ENCODE peak calls at places on chromosomes 13 and 19, in seven cellular contexts. One of them, this sample, is unnamed.

GRCh38 chr13:69556540-69557196 is 551.0 kb upstream of the ATXN8OS start:
- DNase-seq in fibroblast of villous mesenchyme: no peak
- DNase-seq in RPMI8226: no peak
- DNase-seq in stimulated activated naive CD4-positive, alpha-beta T cell: no peak
- DNase-seq in CD4-positive, alpha-beta T cell: no peak
- DNase-seq in NCI-H1436: no peak
- DNase-seq in neuronal stem cell: no peak
- DNase-seq in this sample: no peak

GRCh38 chr13:27171244-27171829 is at the start of gene USP12:
- DNase-seq in neuronal stem cell: no peak
- DNase-seq in fibroblast of villous mesenchyme: peak
- DNase-seq in CD4-positive, alpha-beta T cell: no peak
- DNase-seq in NCI-H1436: peak
- DNase-seq in RPMI8226: peak
- DNase-seq in stimulated activated naive CD4-positive, alpha-beta T cell: peak
- DNase-seq in this sample: no peak

GRCh38 chr19:35240322-35240721 is 8.5 kb upstream of the LSR start:
- DNase-seq in CD4-positive, alpha-beta T cell: peak
- DNase-seq in RPMI8226: no peak
- DNase-seq in stimulated activated naive CD4-positive, alpha-beta T cell: no peak
- DNase-seq in fibroblast of villous mesenchyme: no peak
- DNase-seq in NCI-H1436: no peak
- DNase-seq in neuronal stem cell: no peak
- DNase-seq in this sample: no peak

GRCh38 chr13:50387124-50387581 is 371.9 kb downstream of the KCNRG start:
- DNase-seq in CD4-positive, alpha-beta T cell: peak
- DNase-seq in fibroblast of villous mesenchyme: no peak
- DNase-seq in stimulated activated naive CD4-positive, alpha-beta T cell: no peak
- DNase-seq in neuronal stem cell: peak
- DNase-seq in RPMI8226: peak
- DNase-seq in NCI-H1436: peak
- DNase-seq in this sample: peak

GRCh38 chr19:57850553-57851017 is 926 bp downstream of the ZNF587 start:
- DNase-seq in neuronal stem cell: peak
- DNase-seq in stimulated activated naive CD4-positive, alpha-beta T cell: no peak
- DNase-seq in CD4-positive, alpha-beta T cell: no peak
- DNase-seq in NCI-H1436: no peak
- DNase-seq in fibroblast of villous mesenchyme: peak
- DNase-seq in RPMI8226: no peak
- DNase-seq in this sample: no peak

GRCh38 chr19:31096930-31097329 is 252.3 kb downstream of the TSHZ3 start:
- DNase-seq in CD4-positive, alpha-beta T cell: no peak
- DNase-seq in stimulated activated naive CD4-positive, alpha-beta T cell: no peak
- DNase-seq in NCI-H1436: no peak
- DNase-seq in fibroblast of villous mesenchyme: no peak
- DNase-seq in RPMI8226: no peak
- DNase-seq in neuronal stem cell: no peak
- DNase-seq in this sample: no peak

GRCh38 chr19:49689133-49690072 is at the start of gene ADM5:
- DNase-seq in RPMI8226: no peak
- DNase-seq in stimulated activated naive CD4-positive, alpha-beta T cell: no peak
- DNase-seq in neuronal stem cell: no peak
- DNase-seq in CD4-positive, alpha-beta T cell: peak
- DNase-seq in NCI-H1436: peak
- DNase-seq in fibroblast of villous mesenchyme: peak
- DNase-seq in this sample: peak

GRCh38 chr13:26340812-26341211 is 86.9 kb downstream of the CDK8 start:
- DNase-seq in RPMI8226: no peak
- DNase-seq in NCI-H1436: no peak
- DNase-seq in fibroblast of villous mesenchyme: no peak
- DNase-seq in neuronal stem cell: no peak
- DNase-seq in CD4-positive, alpha-beta T cell: no peak
- DNase-seq in stimulated activated naive CD4-positive, alpha-beta T cell: no peak
- DNase-seq in this sample: no peak

GRCh38 chr13:98843482-98843877 is 91.0 kb upstream of the SLC15A1 start:
- DNase-seq in neuronal stem cell: no peak
- DNase-seq in stimulated activated naive CD4-positive, alpha-beta T cell: no peak
- DNase-seq in CD4-positive, alpha-beta T cell: no peak
- DNase-seq in RPMI8226: no peak
- DNase-seq in NCI-H1436: no peak
- DNase-seq in fibroblast of villous mesenchyme: no peak
- DNase-seq in this sample: no peak

GRCh38 chr13:26254583-26255102 is 714 bp downstream of the CDK8 start:
- DNase-seq in CD4-positive, alpha-beta T cell: peak
- DNase-seq in NCI-H1436: no peak
- DNase-seq in neuronal stem cell: no peak
- DNase-seq in stimulated activated naive CD4-positive, alpha-beta T cell: peak
- DNase-seq in fibroblast of villous mesenchyme: peak
- DNase-seq in RPMI8226: peak
- DNase-seq in this sample: peak

GRCh38 chr19:16660763-16661479 is at the start of gene TMEM38A:
- DNase-seq in stimulated activated naive CD4-positive, alpha-beta T cell: peak
- DNase-seq in RPMI8226: peak
- DNase-seq in neuronal stem cell: peak
- DNase-seq in NCI-H1436: peak
- DNase-seq in CD4-positive, alpha-beta T cell: no peak
- DNase-seq in fibroblast of villous mesenchyme: no peak
- DNase-seq in this sample: peak

GRCh38 chr13:28707629-28708427 is 10.9 kb downstream of the SLC46A3 start:
- DNase-seq in fibroblast of villous mesenchyme: peak
- DNase-seq in NCI-H1436: no peak
- DNase-seq in neuronal stem cell: no peak
- DNase-seq in RPMI8226: peak
- DNase-seq in CD4-positive, alpha-beta T cell: no peak
- DNase-seq in stimulated activated naive CD4-positive, alpha-beta T cell: no peak
- DNase-seq in this sample: no peak

GRCh38 chr13:20331949-20332348 is 99.8 kb upstream of the GJB6 start:
- DNase-seq in RPMI8226: no peak
- DNase-seq in neuronal stem cell: no peak
- DNase-seq in stimulated activated naive CD4-positive, alpha-beta T cell: no peak
- DNase-seq in NCI-H1436: no peak
- DNase-seq in fibroblast of villous mesenchyme: no peak
- DNase-seq in CD4-positive, alpha-beta T cell: no peak
- DNase-seq in this sample: no peak

GRCh38 chr13:91153372-91153771 is 194.1 kb upstream of the MIR17HG start:
- DNase-seq in fibroblast of villous mesenchyme: no peak
- DNase-seq in CD4-positive, alpha-beta T cell: no peak
- DNase-seq in NCI-H1436: no peak
- DNase-seq in stimulated activated naive CD4-positive, alpha-beta T cell: no peak
- DNase-seq in RPMI8226: no peak
- DNase-seq in neuronal stem cell: no peak
- DNase-seq in this sample: no peak

GRCh38 chr13:74573654-74574053 is 439.4 kb upstream of the KLF12 start:
- DNase-seq in fibroblast of villous mesenchyme: no peak
- DNase-seq in RPMI8226: no peak
- DNase-seq in CD4-positive, alpha-beta T cell: no peak
- DNase-seq in stimulated activated naive CD4-positive, alpha-beta T cell: no peak
- DNase-seq in NCI-H1436: no peak
- DNase-seq in neuronal stem cell: no peak
- DNase-seq in this sample: peak

GRCh38 chr19:1159864-1160595 is 14.0 kb downstream of the SBNO2 start:
- DNase-seq in RPMI8226: no peak
- DNase-seq in fibroblast of villous mesenchyme: no peak
- DNase-seq in NCI-H1436: no peak
- DNase-seq in stimulated activated naive CD4-positive, alpha-beta T cell: no peak
- DNase-seq in CD4-positive, alpha-beta T cell: no peak
- DNase-seq in neuronal stem cell: no peak
- DNase-seq in this sample: no peak

GRCh38 chr19:7870571-7871279 is 3.5 kb downstream of the PRR36 start:
- DNase-seq in neuronal stem cell: peak
- DNase-seq in stimulated activated naive CD4-positive, alpha-beta T cell: peak
- DNase-seq in NCI-H1436: peak
- DNase-seq in RPMI8226: peak
- DNase-seq in CD4-positive, alpha-beta T cell: no peak
- DNase-seq in fibroblast of villous mesenchyme: peak
- DNase-seq in this sample: no peak

GRCh38 chr19:21434967-21435544 is 38.1 kb downstream of the ZNF493 start:
- DNase-seq in fibroblast of villous mesenchyme: no peak
- DNase-seq in neuronal stem cell: no peak
- DNase-seq in RPMI8226: no peak
- DNase-seq in NCI-H1436: no peak
- DNase-seq in stimulated activated naive CD4-positive, alpha-beta T cell: no peak
- DNase-seq in CD4-positive, alpha-beta T cell: no peak
- DNase-seq in this sample: no peak

GRCh38 chr13:112722433-112723250 is 32.8 kb downstream of the ATP11A start:
- DNase-seq in stimulated activated naive CD4-positive, alpha-beta T cell: no peak
- DNase-seq in RPMI8226: no peak
- DNase-seq in fibroblast of villous mesenchyme: peak
- DNase-seq in NCI-H1436: no peak
- DNase-seq in CD4-positive, alpha-beta T cell: no peak
- DNase-seq in neuronal stem cell: no peak
- DNase-seq in this sample: no peak

GRCh38 chr19:24101459-24102122 is 14.6 kb downstream of the ZNF254 start:
- DNase-seq in RPMI8226: no peak
- DNase-seq in CD4-positive, alpha-beta T cell: no peak
- DNase-seq in fibroblast of villous mesenchyme: no peak
- DNase-seq in NCI-H1436: no peak
- DNase-seq in stimulated activated naive CD4-positive, alpha-beta T cell: no peak
- DNase-seq in neuronal stem cell: no peak
- DNase-seq in this sample: no peak

GRCh38 chr19:49272204-49272603 is 52.8 kb downstream of the SLC6A16 start:
- DNase-seq in stimulated activated naive CD4-positive, alpha-beta T cell: no peak
- DNase-seq in neuronal stem cell: no peak
- DNase-seq in NCI-H1436: no peak
- DNase-seq in fibroblast of villous mesenchyme: peak
- DNase-seq in CD4-positive, alpha-beta T cell: no peak
- DNase-seq in RPMI8226: no peak
- DNase-seq in this sample: no peak

GRCh38 chr19:46015080-46015960 is 7.5 kb downstream of the PGLYRP1 start:
- DNase-seq in neuronal stem cell: peak
- DNase-seq in CD4-positive, alpha-beta T cell: peak
- DNase-seq in stimulated activated naive CD4-positive, alpha-beta T cell: peak
- DNase-seq in fibroblast of villous mesenchyme: peak
- DNase-seq in NCI-H1436: peak
- DNase-seq in RPMI8226: no peak
- DNase-seq in this sample: peak

GRCh38 chr13:111899714-111900389 is 167.1 kb upstream of the SOX1 start:
- DNase-seq in fibroblast of villous mesenchyme: no peak
- DNase-seq in stimulated activated naive CD4-positive, alpha-beta T cell: no peak
- DNase-seq in neuronal stem cell: no peak
- DNase-seq in CD4-positive, alpha-beta T cell: no peak
- DNase-seq in RPMI8226: no peak
- DNase-seq in NCI-H1436: no peak
- DNase-seq in this sample: no peak

GRCh38 chr13:85520445-85520844 is 278.8 kb downstream of the SLITRK6 start:
- DNase-seq in stimulated activated naive CD4-positive, alpha-beta T cell: no peak
- DNase-seq in fibroblast of villous mesenchyme: no peak
- DNase-seq in neuronal stem cell: no peak
- DNase-seq in CD4-positive, alpha-beta T cell: no peak
- DNase-seq in NCI-H1436: no peak
- DNase-seq in RPMI8226: no peak
- DNase-seq in this sample: no peak

GRCh38 chr13:43664700-43665191 is 122.0 kb downstream of the ENOX1 start:
- DNase-seq in CD4-positive, alpha-beta T cell: no peak
- DNase-seq in stimulated activated naive CD4-positive, alpha-beta T cell: no peak
- DNase-seq in NCI-H1436: no peak
- DNase-seq in fibroblast of villous mesenchyme: peak
- DNase-seq in neuronal stem cell: no peak
- DNase-seq in RPMI8226: no peak
- DNase-seq in this sample: peak

GRCh38 chr19:7848779-7849457 is 18.9 kb downstream of the EVI5L start:
- DNase-seq in RPMI8226: no peak
- DNase-seq in NCI-H1436: no peak
- DNase-seq in neuronal stem cell: no peak
- DNase-seq in CD4-positive, alpha-beta T cell: no peak
- DNase-seq in stimulated activated naive CD4-positive, alpha-beta T cell: no peak
- DNase-seq in fibroblast of villous mesenchyme: no peak
- DNase-seq in this sample: no peak

This sample was measured in heart left ventricle.